ENCODE peak calls at places on chromosomes 2 and 18, in seven cellular contexts. V is H1, T is HCT116, O is HepG2, R is GM12878, I is K562, S is SK-N-SH. B is an unnamed sample.

GRCh38 chr2:220315098-220315785 is 687.8 kb downstream of the SLC4A3 start:
- DNase-seq in V (no peak), O (no peak), I (no peak), S (no peak), T (no peak), R (no peak), B (no peak)

GRCh38 chr2:223460774-223461211 is 141.4 kb downstream of the SCG2 start:
- DNase-seq in S (no peak), R (no peak), V (no peak), T (peak), I (no peak), O (no peak), B (no peak)

GRCh38 chr2:54594048-54594447 is 129.4 kb upstream of the EML6 start:
- DNase-seq in T (no peak), S (no peak), I (no peak), O (no peak), V (no peak), R (no peak), B (no peak)

GRCh38 chr2:181774601-181775179 is 94.4 kb upstream of the NEUROD1 start:
- DNase-seq in O (no peak), I (no peak), S (no peak), V (no peak), T (no peak), R (no peak), B (no peak)

GRCh38 chr18:76450452-76450851 is 44.6 kb downstream of the ZNF516 start:
- DNase-seq in T (no peak), V (peak), R (no peak), S (no peak), O (no peak), I (no peak), B (no peak)

GRCh38 chr2:179440642-179441251 is 176.1 kb upstream of the SESTD1 start:
- DNase-seq in V (no peak), R (no peak), T (peak), S (peak), O (peak), I (peak), B (peak)

GRCh38 chr2:120230515-120231471 is 7.6 kb upstream of the TMEM185B start:
- DNase-seq in S (no peak), R (no peak), V (no peak), I (no peak), T (no peak), O (no peak), B (no peak)

GRCh38 chr2:71458413-71459083 is 5.2 kb downstream of the DYSF start:
- DNase-seq in S (no peak), V (peak), T (no peak), I (no peak), R (no peak), O (no peak), B (no peak)

GRCh38 chr2:42443980-42444379 is 49.8 kb downstream of the KCNG3 start:
- DNase-seq in V (no peak), I (no peak), S (no peak), T (no peak), R (no peak), O (no peak), B (no peak)

GRCh38 chr2:234981197-234982095 is 29.6 kb downstream of the SH3BP4 start:
- DNase-seq in S (peak), R (no peak), I (no peak), O (peak), T (peak), V (peak), B (no peak)

GRCh38 chr2:152468832-152469692 is 134.1 kb downstream of the FMNL2 start:
- DNase-seq in S (no peak), V (peak), O (no peak), R (peak), T (no peak), I (no peak), B (no peak)

GRCh38 chr2:47801118-47801517 is 18.2 kb downstream of the MSH6 start:
- DNase-seq in T (no peak), R (no peak), V (no peak), O (no peak), S (no peak), I (no peak), B (no peak)
- TF ChIP-seq JUND in T (no peak), R (no peak), V (no peak), O (no peak), S (no peak), I (no peak), B (no peak)

DNA sequence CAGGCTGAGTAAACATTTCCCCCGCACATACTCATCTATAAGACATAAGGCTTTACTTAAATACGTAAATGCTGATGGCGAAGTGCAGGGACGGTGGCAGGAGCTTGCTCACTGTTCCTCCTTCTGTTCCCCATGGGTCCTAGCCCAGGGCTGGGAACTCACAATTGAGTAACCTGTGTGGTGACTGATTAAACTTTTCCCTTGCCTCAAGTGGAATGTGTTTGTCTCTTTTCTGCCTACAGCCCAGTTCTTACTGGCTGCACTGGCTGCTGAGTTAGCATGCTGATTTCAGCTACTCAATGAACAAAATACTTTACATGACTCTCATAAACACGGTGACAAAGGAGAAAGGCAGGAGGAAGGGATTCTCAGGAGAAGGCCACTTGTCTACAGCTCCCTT is 87.3 kb downstream of the MARCO start:
- DNase-seq in V (peak), T (no peak), I (no peak), S (no peak), O (no peak), R (no peak), B (no peak)
- TF ChIP-seq JUND in V (no peak), T (no peak), I (no peak), S (no peak), O (no peak), R (no peak), B (no peak)

DNA sequence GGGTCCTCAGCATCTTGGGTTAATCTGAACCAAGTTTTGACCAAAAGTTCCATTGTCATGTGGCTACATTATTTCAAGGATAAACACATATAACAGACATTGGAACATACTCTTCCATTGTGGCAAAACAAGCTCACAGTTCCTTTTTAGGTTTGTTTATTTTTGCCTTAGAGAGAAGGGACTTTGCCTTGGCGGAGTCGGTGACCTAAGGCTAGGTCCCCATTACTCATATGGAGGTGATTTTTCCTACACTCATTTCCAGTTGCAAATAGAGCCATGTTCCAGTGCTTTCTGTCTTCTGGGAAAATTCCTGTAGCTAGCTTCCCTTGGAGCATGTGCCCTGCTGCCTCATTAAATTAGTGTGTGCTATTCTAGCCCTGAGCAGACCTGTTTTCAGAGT is 105.6 kb downstream of the CPO start:
- DNase-seq in O (peak), R (no peak), T (no peak), I (no peak), S (no peak), V (no peak), B (no peak)
- TF ChIP-seq JUND in O (no peak), R (no peak), T (no peak), I (no peak), S (no peak), V (no peak), B (no peak)

DNA sequence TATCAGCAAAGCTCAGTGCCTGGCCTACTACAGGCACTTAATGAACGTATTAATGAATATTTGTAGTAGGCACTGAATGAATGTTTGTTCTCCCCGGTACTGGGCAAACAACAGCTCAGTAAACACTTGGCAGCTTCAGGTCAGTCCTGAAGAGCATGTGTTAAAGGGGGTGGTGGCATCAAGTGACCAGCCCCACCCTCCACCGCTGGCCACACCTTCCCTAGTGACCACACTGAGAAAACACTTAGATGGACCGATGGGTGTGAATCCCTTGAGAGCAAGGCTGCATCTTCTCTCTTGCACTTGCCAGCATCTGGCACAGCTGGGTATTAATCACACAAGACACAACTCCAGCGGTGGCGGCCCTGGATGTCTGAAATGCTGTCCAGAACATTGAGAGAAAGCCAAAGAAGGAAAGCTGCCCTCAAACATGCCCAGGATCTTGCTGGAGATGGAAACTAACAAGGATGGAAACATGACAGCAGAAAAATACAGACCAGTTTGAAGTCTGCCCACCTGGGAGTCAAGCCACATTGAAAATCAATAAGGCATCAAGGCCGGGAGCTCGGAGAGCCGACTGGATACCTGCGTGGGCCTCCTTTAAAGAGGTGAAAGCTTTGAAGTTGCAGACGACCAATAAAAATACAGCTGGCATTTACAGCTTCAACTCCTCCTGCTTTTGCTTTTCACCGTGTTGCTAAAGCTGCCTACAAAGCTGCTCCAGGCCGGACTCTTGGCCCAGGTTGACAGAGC is 279.9 kb downstream of the SRBD1 start:
- DNase-seq in T (no peak), I (no peak), R (no peak), O (peak), S (no peak), V (no peak), B (peak)
- TF ChIP-seq JUND in T (no peak), I (no peak), R (no peak), O (no peak), S (no peak), V (no peak), B (no peak)

GRCh38 chr2:82950148-82950547 is 1508.9 kb downstream of the SUCLG1 start:
- DNase-seq in R (no peak), S (no peak), V (no peak), I (no peak), T (no peak), O (no peak), B (no peak)
- TF ChIP-seq JUND in R (no peak), S (no peak), V (no peak), I (no peak), T (no peak), O (no peak), B (no peak)

GRCh38 chr18:8847066-8847755 is 141.9 kb downstream of the MTCL1 start:
- DNase-seq in S (no peak), T (no peak), R (no peak), O (no peak), V (no peak), I (no peak), B (no peak)
- TF ChIP-seq JUND in S (no peak), T (no peak), R (no peak), O (no peak), V (no peak), I (no peak), B (no peak)

DNA sequence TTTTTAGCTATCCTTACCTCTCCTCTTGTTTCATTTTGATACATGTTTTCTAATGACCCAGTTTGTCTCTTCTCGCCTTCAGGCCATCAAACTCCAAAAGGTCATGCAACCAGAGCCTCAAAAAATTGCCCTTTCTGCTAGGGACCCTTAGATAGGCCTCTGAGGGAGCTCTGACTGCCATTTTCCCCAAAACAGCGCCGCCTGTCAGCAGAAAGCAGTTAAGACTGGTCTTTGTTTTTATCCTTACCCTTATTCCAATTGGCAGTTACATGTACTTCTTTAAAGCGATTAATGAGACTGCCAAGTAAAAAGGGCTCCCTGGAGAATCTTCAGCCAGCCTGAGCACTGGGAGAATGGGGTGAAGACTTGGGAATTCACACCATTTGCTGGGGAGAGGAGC is 55.1 kb upstream of the RIT2 start:
- DNase-seq in S (no peak), V (no peak), O (no peak), T (no peak), R (no peak), I (no peak), B (no peak)
- TF ChIP-seq JUND in S (no peak), V (no peak), O (no peak), T (no peak), R (no peak), I (no peak), B (no peak)

GRCh38 chr18:3790702-3791101 is 340.7 kb downstream of the TGIF1 start:
- DNase-seq in R (peak), S (no peak), I (no peak), V (no peak), T (no peak), O (no peak), B (no peak)
- TF ChIP-seq JUND in R (no peak), S (peak), I (no peak), V (no peak), T (no peak), O (no peak), B (no peak)